ENCODE peak calls at places on chromosome 10, in ten cellular contexts. N is breast epithelium, U is NCI-H1092 treated with DMSO at 0.1 percent for 48 hours, Q is MV-4-11, I is posterior vena cava, W is upper lobe of left lung, S is epithelial cell of esophagus, Z is GM12864, L is GOT3, V is NCI-H1417. C is an unnamed sample.

GRCh38 chr10:35433851-35434426 is 97.6 kb downstream of the CCNY start:
- DNase-seq in N (no peak), S (peak; percentile 71), U (peak; percentile 2), L (no peak), Q (peak; percentile 58), W (no peak), Z (peak; percentile 21), V (peak; percentile 3), I (no peak), C (no peak)

GRCh38 chr10:100346351-100346764 is 675 bp upstream of the SCD start:
- DNase-seq in U (peak; percentile 40), L (no peak), Z (no peak), I (peak; percentile 86), S (peak; percentile 69), W (peak; percentile 76), V (peak; percentile 59), Q (peak; percentile 52), N (no peak), C (no peak)

GRCh38 chr10:77563638-77564270 is 73.9 kb downstream of the KCNMA1 start:
- DNase-seq in S (no peak), N (no peak), U (no peak), I (no peak), Q (no peak), W (no peak), V (no peak), L (no peak), Z (no peak), C (no peak)

GRCh38 chr10:33008499-33009243 is 50.6 kb upstream of the ITGB1 start:
- DNase-seq in V (peak; percentile 29), Q (peak; percentile 69), I (no peak), L (peak; percentile 34), S (peak; percentile 87), N (no peak), W (peak; percentile 58), U (peak; percentile 44), Z (peak; percentile 39), C (no peak)

GRCh38 chr10:131808370-131808930 is 92.4 kb upstream of the PPP2R2D start:
- DNase-seq in Z (no peak), U (no peak), S (no peak), Q (no peak), I (no peak), V (no peak), L (no peak), W (no peak), N (no peak), C (no peak)

GRCh38 chr10:60236869-60237524 is 152.7 kb downstream of the ANK3 start:
- DNase-seq in U (no peak), W (peak; percentile 52), L (peak; percentile 32), N (no peak), V (no peak), I (peak; percentile 73), Z (peak; percentile 94), S (peak; percentile 7), Q (peak; percentile 100), C (no peak)

GRCh38 chr10:13628661-13629060 is 41.9 kb downstream of the PRPF18 start:
- DNase-seq in I (no peak), W (no peak), U (no peak), S (no peak), L (no peak), Z (no peak), V (no peak), N (no peak), Q (no peak), C (no peak)

GRCh38 chr10:119702482-119703041 is 23.3 kb upstream of the INPP5F start:
- DNase-seq in Z (no peak), I (no peak), V (no peak), L (no peak), S (no peak), U (no peak), W (no peak), N (no peak), Q (no peak), C (no peak)

GRCh38 chr10:109104806-109105205 is 818.5 kb downstream of the XPNPEP1 start:
- DNase-seq in N (no peak), U (no peak), W (no peak), S (no peak), Z (no peak), Q (no peak), V (no peak), L (no peak), I (no peak), C (no peak)

GRCh38 chr10:43304687-43305333 is 37.9 kb upstream of the RASGEF1A start:
- DNase-seq in N (peak; percentile 66), Z (no peak), L (no peak), W (peak; percentile 83), Q (peak; percentile 59), S (peak; percentile 36), I (peak; percentile 94), U (no peak), V (peak; percentile 6), C (no peak)

GRCh38 chr10:124998624-124999291 is 56.8 kb downstream of the ZRANB1 start:
- DNase-seq in L (no peak), N (no peak), S (no peak), Q (no peak), I (peak; percentile 73), Z (no peak), V (no peak), U (no peak), W (peak; percentile 12), C (no peak)

GRCh38 chr10:133464582-133465031 is 10.9 kb downstream of the SCART1 start:
- DNase-seq in N (no peak), U (no peak), Z (no peak), V (no peak), L (no peak), I (peak; percentile 55), Q (no peak), S (no peak), W (no peak), C (no peak)

GRCh38 chr10:87092356-87092860 is 2.2 kb downstream of the GLUD1 start:
- DNase-seq in W (no peak), Z (no peak), N (no peak), L (no peak), Q (no peak), I (no peak), U (no peak), V (no peak), S (peak; percentile 18), C (no peak)

C was measured in epithelial cell of prostate.